ENCODE peak calls at places on chromosome 21, in eight cellular contexts. I is activated CD8-positive, alpha-beta memory T cell treated with anti-CD3 and anti-CD28 coated beads, Interleukin-2, amount 50 U/mL, for 48 hours; Y is foreskin melanocyte; Q is stimulated activated naive CD4-positive, alpha-beta T cell; H is left colon; E is fibroblast of mammary gland; B is WERI-Rb-1; N is HCEC 1CT. D is an unnamed sample.

GRCh38 chr21:42189860-42190491 is 29.0 kb upstream of the ABCG1 start:
- DNase-seq in I (peak), Y (no peak), Q (no peak), H (no peak), E (no peak), B (no peak), N (no peak), D (no peak)

GRCh38 chr21:33661146-33661545 is 18.8 kb downstream of the ITSN1 start:
- DNase-seq in I (no peak), Y (no peak), Q (no peak), H (no peak), E (peak), B (no peak), N (peak), D (no peak)

GRCh38 chr21:35232545-35233176 is 183.6 kb upstream of the RUNX1 start:
- DNase-seq in I (no peak), Y (peak), Q (no peak), H (no peak), E (peak), B (no peak), N (peak), D (no peak)

GRCh38 chr21:34344058-34344425 is 19.8 kb upstream of the KCNE2 start:
- DNase-seq in I (no peak), Y (no peak), Q (no peak), H (no peak), E (no peak), B (no peak), N (no peak), D (no peak)

GRCh38 chr21:42423685-42424084 is 20.0 kb downstream of the UBASH3A start:
- DNase-seq in I (peak), Y (no peak), Q (no peak), H (no peak), E (no peak), B (no peak), N (no peak), D (no peak)

GRCh38 chr21:32143222-32143939 is 135.5 kb downstream of the MIS18A start:
- DNase-seq in I (no peak), Y (no peak), Q (no peak), H (no peak), E (peak), B (no peak), N (no peak), D (no peak)

GRCh38 chr21:45631540-45631939 is 12.0 kb upstream of the PCBP3 start:
- DNase-seq in I (no peak), Y (no peak), Q (no peak), H (no peak), E (no peak), B (no peak), N (no peak), D (no peak)

GRCh38 chr21:14737922-14738321 is 191.8 kb upstream of the SAMSN1 start:
- DNase-seq in I (no peak), Y (peak), Q (peak), H (peak), E (peak), B (peak), N (peak), D (peak)

GRCh38 chr21:30072496-30072895 is 94.1 kb downstream of the CLDN17 start:
- DNase-seq in I (no peak), Y (peak), Q (no peak), H (peak), E (peak), B (peak), N (no peak), D (no peak)

GRCh38 chr21:41364308-41364707 is 2.5 kb downstream of the MX2 start:
- DNase-seq in I (no peak), Y (no peak), Q (no peak), H (no peak), E (no peak), B (no peak), N (no peak), D (no peak)

GRCh38 chr21:44702973-44703730 is 6.2 kb downstream of the KRTAP10-12 start:
- DNase-seq in I (peak), Y (no peak), Q (no peak), H (no peak), E (no peak), B (peak), N (no peak), D (peak)

GRCh38 chr21:31293986-31294385 is 50.1 kb downstream of the TIAM1 start:
- DNase-seq in I (peak), Y (peak), Q (no peak), H (no peak), E (peak), B (no peak), N (no peak), D (no peak)

GRCh38 chr21:33904041-33904440 is 11.6 kb downstream of the ATP5PO start:
- DNase-seq in I (peak), Y (no peak), Q (no peak), H (no peak), E (no peak), B (no peak), N (no peak), D (no peak)

GRCh38 chr21:42093991-42094417 is 22.9 kb downstream of the UMODL1 start:
- DNase-seq in I (no peak), Y (no peak), Q (no peak), H (no peak), E (peak), B (no peak), N (peak), D (no peak)

GRCh38 chr21:32140212-32141008 is 138.4 kb downstream of the MIS18A start:
- DNase-seq in I (no peak), Y (no peak), Q (no peak), H (no peak), E (peak), B (peak), N (no peak), D (no peak)

GRCh38 chr21:23639726-23640125 is 1967.6 kb downstream of the MRPL39 start:
- DNase-seq in I (no peak), Y (no peak), Q (no peak), H (no peak), E (no peak), B (no peak), N (no peak), D (no peak)

GRCh38 chr21:34965200-34966174 is 83.6 kb downstream of the RUNX1 start:
- DNase-seq in I (no peak), Y (no peak), Q (no peak), H (no peak), E (peak), B (no peak), N (peak), D (no peak)

GRCh38 chr21:43191971-43192370 is 23.2 kb downstream of the CRYAA start:
- DNase-seq in I (peak), Y (no peak), Q (no peak), H (peak), E (no peak), B (no peak), N (no peak), D (no peak)

GRCh38 chr21:29434081-29434480 is 135.4 kb downstream of the BACH1 start:
- DNase-seq in I (no peak), Y (no peak), Q (no peak), H (no peak), E (no peak), B (no peak), N (no peak), D (no peak)

GRCh38 chr21:31457675-31458074 is 113.6 kb upstream of the TIAM1 start:
- DNase-seq in I (no peak), Y (no peak), Q (no peak), H (no peak), E (no peak), B (peak), N (no peak), D (no peak)

GRCh38 chr21:29350246-29350779 is 51.6 kb downstream of the BACH1 start:
- DNase-seq in I (no peak), Y (no peak), Q (no peak), H (no peak), E (no peak), B (no peak), N (no peak), D (peak)

GRCh38 chr21:27812279-27812678 is 845.4 kb upstream of the ADAMTS5 start:
- DNase-seq in I (no peak), Y (peak), Q (no peak), H (no peak), E (no peak), B (no peak), N (peak), D (no peak)

GRCh38 chr21:29192999-29193563 is 62.6 kb downstream of the MAP3K7CL start:
- DNase-seq in I (no peak), Y (no peak), Q (no peak), H (no peak), E (peak), B (no peak), N (no peak), D (no peak)

GRCh38 chr21:32946654-32947053 is 79.1 kb upstream of the OLIG2 start:
- DNase-seq in I (no peak), Y (no peak), Q (no peak), H (no peak), E (peak), B (no peak), N (no peak), D (no peak)

GRCh38 chr21:42414928-42415769 is 11.4 kb downstream of the UBASH3A start:
- DNase-seq in I (peak), Y (no peak), Q (peak), H (peak), E (peak), B (no peak), N (no peak), D (no peak)

GRCh38 chr21:45236481-45236880 is 51.2 kb downstream of the POFUT2 start:
- DNase-seq in I (no peak), Y (no peak), Q (no peak), H (no peak), E (no peak), B (peak), N (no peak), D (no peak)

GRCh38 chr21:39373634-39374033 is 24.7 kb upstream of the HMGN1 start:
- DNase-seq in I (no peak), Y (no peak), Q (no peak), H (no peak), E (peak), B (peak), N (peak), D (no peak)

GRCh38 chr21:19853709-19854575 is 1144.3 kb upstream of the NCAM2 start:
- DNase-seq in I (no peak), Y (no peak), Q (no peak), H (no peak), E (no peak), B (no peak), N (no peak), D (no peak)

GRCh38 chr21:38965910-38966504 is 160.3 kb downstream of the ETS2 start:
- DNase-seq in I (no peak), Y (no peak), Q (no peak), H (peak), E (no peak), B (no peak), N (peak), D (peak)

GRCh38 chr21:44930543-44930981 is 9.3 kb upstream of the SLX9 start:
- DNase-seq in I (peak), Y (no peak), Q (peak), H (no peak), E (no peak), B (no peak), N (no peak), D (no peak)

GRCh38 chr21:44534688-44535087 is 5.3 kb downstream of the KRTAP10-1 start:
- DNase-seq in I (no peak), Y (no peak), Q (no peak), H (no peak), E (no peak), B (no peak), N (no peak), D (no peak)

D was measured in lung.